ENCODE peak calls at places on chromosomes 16 and 17, in eight cellular contexts. R, U, C, S, L, D, X and Q are unnamed samples.

GRCh38 chr17:65371702-65372101 is 189.7 kb downstream of the AXIN2 start:
- DNase-seq in S (no peak), R (peak; percentile 86), C (no peak), D (no peak), U (peak; percentile 90), L (no peak), X (peak; percentile 9), Q (peak; percentile 46)

GRCh38 chr16:86387461-86388440 is 122.6 kb upstream of the FOXF1 start:
- DNase-seq in C (no peak), R (no peak), U (no peak), L (no peak), D (no peak), X (no peak), S (no peak), Q (no peak)

GRCh38 chr17:76911299-76912007 is 43.2 kb downstream of the MGAT5B start:
- DNase-seq in C (no peak), U (no peak), S (no peak), L (no peak), D (no peak), R (no peak), X (no peak), Q (no peak)

GRCh38 chr17:4607773-4608187 is 23.5 kb downstream of the SMTNL2 start:
- DNase-seq in C (peak; percentile 76), X (no peak), L (peak; percentile 73), D (peak; percentile 58), R (peak; percentile 53), U (peak; percentile 68), S (peak; percentile 83), Q (peak; percentile 79)

GRCh38 chr17:77503916-77504651 is 363.3 kb downstream of the SEC14L1 start:
- DNase-seq in D (no peak), C (no peak), S (peak; percentile 29), X (no peak), U (no peak), L (no peak), R (no peak), Q (no peak)

GRCh38 chr17:19317359-19318095 is 45.0 kb downstream of the B9D1 start:
- DNase-seq in C (peak; percentile 87), S (peak; percentile 66), R (peak; percentile 98), D (peak; percentile 90), U (peak; percentile 36), X (no peak), L (peak; percentile 72), Q (peak; percentile 63)

GRCh38 chr17:78748730-78749317 is 33.2 kb downstream of the CYTH1 start:
- DNase-seq in S (peak; percentile 83), X (peak; percentile 41), L (peak; percentile 69), R (no peak), C (peak; percentile 41), U (peak; percentile 62), D (peak; percentile 74), Q (no peak)

GRCh38 chr17:4241535-4241934 is 22.2 kb downstream of the ANKFY1 start:
- DNase-seq in C (no peak), X (no peak), L (no peak), S (no peak), D (no peak), R (no peak), U (no peak), Q (no peak)

GRCh38 chr17:42120161-42121065 is 754 bp downstream of the KAT2A start:
- DNase-seq in L (no peak), C (no peak), R (no peak), U (no peak), D (no peak), X (no peak), S (no peak), Q (no peak)

GRCh38 chr16:67804853-67805542 is 1.4 kb downstream of the RANBP10 start:
- DNase-seq in C (no peak), L (no peak), D (no peak), X (no peak), U (no peak), S (no peak), R (no peak), Q (no peak)

GRCh38 chr17:82087961-82088837 is 9.8 kb downstream of the FASN start:
- DNase-seq in D (no peak), C (no peak), S (no peak), X (no peak), U (no peak), R (no peak), L (no peak), Q (no peak)

GRCh38 chr16:52389045-52389444 is 157.9 kb downstream of the TOX3 start:
- DNase-seq in D (no peak), C (no peak), U (no peak), S (no peak), R (no peak), L (no peak), X (no peak), Q (no peak)

GRCh38 chr16:57843400-57843799 is 41.1 kb upstream of the KIFC3 start:
- DNase-seq in X (no peak), U (no peak), R (no peak), S (no peak), D (no peak), C (no peak), L (no peak), Q (no peak)

GRCh38 chr16:28207425-28207824 is 4.3 kb downstream of the XPO6 start:
- DNase-seq in D (no peak), R (no peak), X (no peak), S (no peak), C (no peak), L (no peak), U (no peak), Q (no peak)

GRCh38 chr16:62755938-62756337 is 719.7 kb upstream of the CDH8 start:
- DNase-seq in R (no peak), S (no peak), X (no peak), U (no peak), C (no peak), L (no peak), D (no peak), Q (no peak)

GRCh38 chr16:87486282-87486681 is 6.5 kb downstream of the ZCCHC14 start:
- DNase-seq in S (no peak), R (no peak), D (no peak), L (no peak), X (no peak), U (no peak), C (no peak), Q (no peak)
- H3K4me1 ChIP-seq in S (peaks cover 94% of the 10 kb centered on the region), R (peaks cover 80% of the 10 kb centered on the region), D (no peaks in the 10 kb centered on the region), L (peaks cover 89% of the 10 kb centered on the region), X (peaks cover 12% of the 10 kb centered on the region), U (peaks cover 94% of the 10 kb centered on the region), C (peaks cover 68% of the 10 kb centered on the region), Q (peaks cover 77% of the 10 kb centered on the region)

GRCh38 chr17:40072481-40073346 is 9.9 kb downstream of the THRA start:
- DNase-seq in R (peak; percentile 79), L (no peak), S (no peak), C (no peak), D (no peak), X (no peak), U (peak; percentile 83), Q (peak; percentile 57)

GRCh38 chr17:40069751-40070643 is 7.2 kb downstream of the THRA start:
- DNase-seq in D (no peak), S (no peak), C (peak; percentile 71), L (peak; percentile 50), R (peak; percentile 63), U (peak; percentile 78), X (peak; percentile 90), Q (no peak)

GRCh38 chr17:40071720-40072480 is 9.1 kb downstream of the THRA start:
- DNase-seq in S (peak; percentile 93), R (peak; percentile 94), L (peak; percentile 79), U (peak; percentile 95), C (peak; percentile 73), X (peak; percentile 88), D (peak; percentile 74), Q (peak; percentile 94)

GRCh38 chr17:40070644-40070894 is 7.8 kb downstream of the THRA start:
- DNase-seq in D (no peak), R (peak; percentile 21), S (no peak), X (no peak), C (no peak), U (no peak), L (no peak), Q (no peak)

DNA sequence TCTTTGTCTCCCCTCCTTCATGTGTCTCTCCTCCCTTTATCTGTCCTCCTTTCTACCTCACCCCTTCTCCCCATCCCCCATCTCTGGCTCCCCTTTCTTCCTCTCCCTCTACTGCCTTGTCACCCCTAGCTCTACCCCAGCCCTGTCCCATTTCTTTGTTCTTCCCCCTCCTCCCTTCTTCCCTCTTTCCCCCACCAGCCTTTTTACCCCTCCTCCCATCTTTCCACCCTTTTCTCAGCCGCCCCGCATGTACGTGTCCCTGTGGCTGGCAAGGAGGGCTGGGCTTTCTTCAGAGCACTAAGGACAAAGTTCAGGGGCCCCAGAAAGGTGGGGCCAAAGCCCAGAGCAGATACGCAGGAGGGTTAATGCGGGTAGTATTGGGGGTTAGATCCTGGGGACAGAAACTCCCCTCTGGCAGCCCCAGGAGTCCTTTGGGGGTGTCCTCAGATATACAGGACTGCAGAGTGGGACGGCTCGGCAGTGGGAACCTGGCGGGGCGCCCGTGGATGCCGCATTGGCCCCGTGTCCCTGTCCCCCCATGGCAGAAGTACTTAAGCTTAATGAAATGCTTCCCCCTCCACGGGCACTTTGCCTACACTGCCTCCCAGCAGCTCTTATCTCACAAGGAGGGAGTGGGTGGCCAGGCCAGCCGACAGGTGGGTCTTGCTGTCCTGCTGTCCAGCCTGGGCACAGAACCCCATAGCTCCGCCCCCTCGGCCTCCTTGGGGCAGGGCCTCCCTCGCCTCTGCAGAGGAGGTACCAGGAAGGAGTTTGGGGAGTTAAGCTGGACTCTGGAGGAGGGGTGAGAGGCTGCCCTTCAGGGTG is 8.3 kb downstream of the THRA start:
- DNase-seq in L (peak; percentile 50), S (no peak), D (no peak), X (no peak), C (peak; percentile 58), R (peak; percentile 84), U (peak; percentile 98), Q (peak; percentile 96)
- TF ChIP-seq POLR2A in L (no peak), S (no peak), D (no peak), X (no peak), C (no peak), R (no peak), U (peak; percentile 48), Q (peak; percentile 43)

GRCh38 chr16:66542396-66542795 is 7.5 kb downstream of the TK2 start:
- DNase-seq in U (no peak), R (no peak), C (no peak), X (no peak), D (no peak), S (no peak), L (no peak), Q (no peak)
- H3K4me1 ChIP-seq in U (no peaks in the 10 kb centered on the region), R (peaks cover 12% of the 10 kb centered on the region), C (peaks cover 23% of the 10 kb centered on the region), X (no peaks in the 10 kb centered on the region), D (no peaks in the 10 kb centered on the region), S (peaks cover under 1% of the 10 kb centered on the region), L (peaks cover 13% of the 10 kb centered on the region), Q (no peaks in the 10 kb centered on the region)

GRCh38 chr16:424033-424622 is 1.3 kb upstream of the RAB11FIP3 start:
- DNase-seq in R (peak; percentile 25), S (peak; percentile 85), U (peak; percentile 35), L (peak; percentile 88), D (peak; percentile 41), X (peak; percentile 91), C (peak; percentile 78), Q (peak; percentile 46)
- TF ChIP-seq POLR2A in R (no peak), S (no peak), U (no peak), L (no peak), D (peak; percentile 53), X (no peak), C (no peak), Q (no peak)

GRCh38 chr17:48451489-48451888 is 21.5 kb upstream of the SKAP1 start:
- DNase-seq in L (no peak), R (no peak), S (no peak), X (no peak), C (no peak), U (no peak), D (no peak), Q (no peak)
- H3K4me1 ChIP-seq in L (no peaks in the 10 kb centered on the region), R (no peaks in the 10 kb centered on the region), S (no peaks in the 10 kb centered on the region), X (no peaks in the 10 kb centered on the region), C (peaks cover 6% of the 10 kb centered on the region), U (peaks cover 5% of the 10 kb centered on the region), D (no peaks in the 10 kb centered on the region), Q (peaks cover 3% of the 10 kb centered on the region)

GRCh38 chr16:84774810-84775209 is 45.0 kb upstream of the CRISPLD2 start:
- DNase-seq in C (no peak), S (no peak), U (no peak), R (no peak), D (no peak), X (no peak), L (peak; percentile 69), Q (no peak)
- TF ChIP-seq POLR2A in C (no peak), S (no peak), U (no peak), R (no peak), D (no peak), X (no peak), L (no peak), Q (no peak)